ENCODE peak calls at places on chromosome 1, in nine cellular contexts. One of them, this sample, is unnamed.

GRCh38 chr1:14970799-14971141 is 182.8 kb upstream of the TMEM51 start:
- DNase-seq in neural crest cell: no peak
- DNase-seq in mucosa of gallbladder: no peak
- DNase-seq in pancreas: no peak
- DNase-seq in left ventricle myocardium inferior: no peak
- DNase-seq in GM13977: no peak
- DNase-seq in lung: no peak
- DNase-seq in cardiac muscle cell: no peak
- DNase-seq in amniotic stem cell: no peak
- DNase-seq in this sample: no peak

GRCh38 chr1:238811211-238811610 is 575.2 kb upstream of the CHRM3 start:
- DNase-seq in amniotic stem cell: no peak
- DNase-seq in neural crest cell: no peak
- DNase-seq in cardiac muscle cell: no peak
- DNase-seq in pancreas: no peak
- DNase-seq in GM13977: no peak
- DNase-seq in mucosa of gallbladder: no peak
- DNase-seq in left ventricle myocardium inferior: no peak
- DNase-seq in lung: no peak
- DNase-seq in this sample: no peak

GRCh38 chr1:178093958-178094751 is at the start of gene RASAL2:
- DNase-seq in GM13977: peak; percentile 71
- DNase-seq in lung: peak; percentile 56
- DNase-seq in cardiac muscle cell: peak; percentile 88
- DNase-seq in neural crest cell: peak; percentile 65
- DNase-seq in mucosa of gallbladder: peak; percentile 66
- DNase-seq in left ventricle myocardium inferior: peak; percentile 73
- DNase-seq in amniotic stem cell: no peak
- DNase-seq in pancreas: peak; percentile 66
- DNase-seq in this sample: peak; percentile 40

GRCh38 chr1:104072915-104073371 is 323.2 kb downstream of the AMY1C start:
- DNase-seq in amniotic stem cell: no peak
- DNase-seq in cardiac muscle cell: no peak
- DNase-seq in pancreas: no peak
- DNase-seq in lung: no peak
- DNase-seq in GM13977: no peak
- DNase-seq in neural crest cell: no peak
- DNase-seq in mucosa of gallbladder: no peak
- DNase-seq in left ventricle myocardium inferior: no peak
- DNase-seq in this sample: no peak

GRCh38 chr1:157993179-157994080 is at the start of gene KIRREL1:
- DNase-seq in cardiac muscle cell: peak; percentile 72
- DNase-seq in amniotic stem cell: no peak
- DNase-seq in lung: no peak
- DNase-seq in GM13977: peak; percentile 41
- DNase-seq in mucosa of gallbladder: peak; percentile 32
- DNase-seq in neural crest cell: peak; percentile 45
- DNase-seq in pancreas: no peak
- DNase-seq in left ventricle myocardium inferior: peak; percentile 67
- DNase-seq in this sample: no peak

GRCh38 chr1:230851291-230851691 is 17.0 kb downstream of the C1orf198 start:
- DNase-seq in mucosa of gallbladder: no peak
- DNase-seq in cardiac muscle cell: peak; percentile 90
- DNase-seq in left ventricle myocardium inferior: no peak
- DNase-seq in pancreas: no peak
- DNase-seq in amniotic stem cell: peak; percentile 39
- DNase-seq in neural crest cell: no peak
- DNase-seq in lung: no peak
- DNase-seq in GM13977: no peak
- DNase-seq in this sample: no peak

GRCh38 chr1:201826830-201827229 is 2.1 kb upstream of the IPO9 start:
- DNase-seq in neural crest cell: no peak
- DNase-seq in GM13977: no peak
- DNase-seq in mucosa of gallbladder: no peak
- DNase-seq in left ventricle myocardium inferior: no peak
- DNase-seq in cardiac muscle cell: peak; percentile 48
- DNase-seq in pancreas: no peak
- DNase-seq in lung: no peak
- DNase-seq in amniotic stem cell: no peak
- DNase-seq in this sample: no peak

GRCh38 chr1:73674945-73675561 is 522.9 kb downstream of the LRRIQ3 start:
- DNase-seq in amniotic stem cell: no peak
- DNase-seq in GM13977: peak; percentile 12
- DNase-seq in lung: no peak
- DNase-seq in cardiac muscle cell: peak; percentile 30
- DNase-seq in pancreas: no peak
- DNase-seq in left ventricle myocardium inferior: no peak
- DNase-seq in mucosa of gallbladder: no peak
- DNase-seq in neural crest cell: no peak
- DNase-seq in this sample: no peak

GRCh38 chr1:156896490-156897033 is 3.0 kb downstream of the PEAR1 start:
- DNase-seq in amniotic stem cell: peak; percentile 69
- DNase-seq in left ventricle myocardium inferior: no peak
- DNase-seq in neural crest cell: no peak
- DNase-seq in lung: no peak
- DNase-seq in cardiac muscle cell: no peak
- DNase-seq in pancreas: no peak
- DNase-seq in GM13977: no peak
- DNase-seq in mucosa of gallbladder: no peak
- DNase-seq in this sample: no peak

GRCh38 chr1:243923292-243924171 is 73.5 kb upstream of the AKT3 start:
- DNase-seq in neural crest cell: no peak
- DNase-seq in mucosa of gallbladder: no peak
- DNase-seq in amniotic stem cell: no peak
- DNase-seq in GM13977: no peak
- DNase-seq in pancreas: no peak
- DNase-seq in cardiac muscle cell: no peak
- DNase-seq in left ventricle myocardium inferior: no peak
- DNase-seq in lung: no peak
- DNase-seq in this sample: no peak

GRCh38 chr1:2848006-2848670 is 46.6 kb upstream of the TTC34 start:
- DNase-seq in mucosa of gallbladder: no peak
- DNase-seq in lung: no peak
- DNase-seq in GM13977: no peak
- DNase-seq in amniotic stem cell: no peak
- DNase-seq in pancreas: no peak
- DNase-seq in cardiac muscle cell: no peak
- DNase-seq in left ventricle myocardium inferior: no peak
- DNase-seq in neural crest cell: no peak
- DNase-seq in this sample: no peak

GRCh38 chr1:39434797-39435395 is 56.5 kb upstream of the BMP8A start:
- DNase-seq in neural crest cell: no peak
- DNase-seq in pancreas: no peak
- DNase-seq in left ventricle myocardium inferior: no peak
- DNase-seq in lung: no peak
- DNase-seq in GM13977: no peak
- DNase-seq in cardiac muscle cell: no peak
- DNase-seq in amniotic stem cell: no peak
- DNase-seq in mucosa of gallbladder: no peak
- DNase-seq in this sample: no peak

GRCh38 chr1:118928739-118929554 is 59.2 kb downstream of the TBX15 start:
- DNase-seq in lung: no peak
- DNase-seq in left ventricle myocardium inferior: no peak
- DNase-seq in GM13977: no peak
- DNase-seq in neural crest cell: peak; percentile 44
- DNase-seq in pancreas: no peak
- DNase-seq in mucosa of gallbladder: no peak
- DNase-seq in cardiac muscle cell: peak; percentile 72
- DNase-seq in amniotic stem cell: no peak
- DNase-seq in this sample: no peak

GRCh38 chr1:83807792-83808191 is 191.1 kb downstream of the TTLL7 start:
- DNase-seq in amniotic stem cell: no peak
- DNase-seq in cardiac muscle cell: no peak
- DNase-seq in pancreas: no peak
- DNase-seq in left ventricle myocardium inferior: no peak
- DNase-seq in neural crest cell: no peak
- DNase-seq in lung: no peak
- DNase-seq in mucosa of gallbladder: no peak
- DNase-seq in GM13977: no peak
- DNase-seq in this sample: no peak

GRCh38 chr1:232471250-232471649 is 158.7 kb downstream of the SIPA1L2 start:
- DNase-seq in pancreas: no peak
- DNase-seq in neural crest cell: no peak
- DNase-seq in mucosa of gallbladder: no peak
- DNase-seq in left ventricle myocardium inferior: no peak
- DNase-seq in lung: no peak
- DNase-seq in cardiac muscle cell: no peak
- DNase-seq in amniotic stem cell: no peak
- DNase-seq in GM13977: no peak
- DNase-seq in this sample: no peak

GRCh38 chr1:180415985-180416633 is 86.3 kb downstream of the ACBD6 start:
- DNase-seq in left ventricle myocardium inferior: no peak
- DNase-seq in pancreas: no peak
- DNase-seq in GM13977: peak; percentile 30
- DNase-seq in neural crest cell: no peak
- DNase-seq in cardiac muscle cell: peak; percentile 25
- DNase-seq in lung: no peak
- DNase-seq in mucosa of gallbladder: no peak
- DNase-seq in amniotic stem cell: no peak
- DNase-seq in this sample: no peak

GRCh38 chr1:191757003-191757402 is 401.3 kb upstream of the RGS18 start:
- DNase-seq in lung: no peak
- DNase-seq in GM13977: no peak
- DNase-seq in amniotic stem cell: no peak
- DNase-seq in neural crest cell: no peak
- DNase-seq in cardiac muscle cell: no peak
- DNase-seq in left ventricle myocardium inferior: no peak
- DNase-seq in mucosa of gallbladder: no peak
- DNase-seq in pancreas: no peak
- DNase-seq in this sample: no peak

GRCh38 chr1:144101397-144102050 is 129.7 kb upstream of the FAM72C start:
- DNase-seq in cardiac muscle cell: peak; percentile 0
- DNase-seq in amniotic stem cell: no peak
- DNase-seq in lung: peak; percentile 36
- DNase-seq in neural crest cell: peak; percentile 3
- DNase-seq in left ventricle myocardium inferior: peak; percentile 26
- DNase-seq in pancreas: peak; percentile 31
- DNase-seq in mucosa of gallbladder: peak; percentile 23
- DNase-seq in GM13977: peak; percentile 10
- DNase-seq in this sample: no peak

GRCh38 chr1:226309398-226310122 is 596 bp upstream of the LIN9 start:
- DNase-seq in lung: peak; percentile 29
- DNase-seq in mucosa of gallbladder: no peak
- DNase-seq in pancreas: peak; percentile 19
- DNase-seq in left ventricle myocardium inferior: peak; percentile 20
- DNase-seq in amniotic stem cell: no peak
- DNase-seq in GM13977: peak; percentile 27
- DNase-seq in neural crest cell: peak; percentile 57
- DNase-seq in cardiac muscle cell: peak; percentile 65
- DNase-seq in this sample: peak; percentile 60

GRCh38 chr1:37255111-37255795 is 219.1 kb upstream of the ZC3H12A start:
- DNase-seq in left ventricle myocardium inferior: no peak
- DNase-seq in GM13977: peak; percentile 23
- DNase-seq in pancreas: peak; percentile 35
- DNase-seq in mucosa of gallbladder: peak; percentile 30
- DNase-seq in amniotic stem cell: no peak
- DNase-seq in cardiac muscle cell: peak; percentile 86
- DNase-seq in lung: no peak
- DNase-seq in neural crest cell: peak; percentile 58
- DNase-seq in this sample: no peak

GRCh38 chr1:193634876-193635275 is 448.5 kb upstream of the B3GALT2 start:
- DNase-seq in lung: no peak
- DNase-seq in cardiac muscle cell: no peak
- DNase-seq in amniotic stem cell: no peak
- DNase-seq in pancreas: no peak
- DNase-seq in mucosa of gallbladder: no peak
- DNase-seq in left ventricle myocardium inferior: no peak
- DNase-seq in neural crest cell: no peak
- DNase-seq in GM13977: no peak
- DNase-seq in this sample: no peak

GRCh38 chr1:47782414-47783165 is 214.6 kb downstream of the TRABD2B start:
- DNase-seq in GM13977: no peak
- DNase-seq in mucosa of gallbladder: no peak
- DNase-seq in lung: no peak
- DNase-seq in pancreas: no peak
- DNase-seq in cardiac muscle cell: no peak
- DNase-seq in amniotic stem cell: no peak
- DNase-seq in neural crest cell: no peak
- DNase-seq in left ventricle myocardium inferior: no peak
- DNase-seq in this sample: no peak

GRCh38 chr1:178706467-178706866 is 18.6 kb upstream of the RALGPS2 start:
- DNase-seq in cardiac muscle cell: no peak
- DNase-seq in GM13977: no peak
- DNase-seq in pancreas: no peak
- DNase-seq in mucosa of gallbladder: peak; percentile 19
- DNase-seq in left ventricle myocardium inferior: peak; percentile 37
- DNase-seq in lung: no peak
- DNase-seq in neural crest cell: no peak
- DNase-seq in amniotic stem cell: no peak
- DNase-seq in this sample: no peak

GRCh38 chr1:27954186-27954585 is 5.6 kb upstream of the XKR8 start:
- DNase-seq in neural crest cell: no peak
- DNase-seq in pancreas: no peak
- DNase-seq in mucosa of gallbladder: no peak
- DNase-seq in left ventricle myocardium inferior: no peak
- DNase-seq in amniotic stem cell: no peak
- DNase-seq in lung: no peak
- DNase-seq in cardiac muscle cell: no peak
- DNase-seq in GM13977: no peak
- DNase-seq in this sample: no peak

GRCh38 chr1:51504806-51505525 is 14.1 kb downstream of the EPS15 start:
- DNase-seq in mucosa of gallbladder: no peak
- DNase-seq in neural crest cell: no peak
- DNase-seq in left ventricle myocardium inferior: no peak
- DNase-seq in amniotic stem cell: no peak
- DNase-seq in GM13977: no peak
- DNase-seq in lung: no peak
- DNase-seq in pancreas: no peak
- DNase-seq in cardiac muscle cell: no peak
- DNase-seq in this sample: no peak

GRCh38 chr1:236103646-236104218 is 38.6 kb upstream of the GPR137B start:
- DNase-seq in lung: peak; percentile 63
- DNase-seq in pancreas: peak; percentile 26
- DNase-seq in mucosa of gallbladder: peak; percentile 62
- DNase-seq in neural crest cell: peak; percentile 65
- DNase-seq in amniotic stem cell: no peak
- DNase-seq in GM13977: peak; percentile 87
- DNase-seq in cardiac muscle cell: peak; percentile 67
- DNase-seq in left ventricle myocardium inferior: no peak
- DNase-seq in this sample: peak; percentile 36